ENCODE peak calls at places on chromosomes 12 and 14, in six cellular contexts. O is endodermal cell; G is Peyer's patch; X is CD4-positive, CD25-positive, alpha-beta regulatory T cell; Y is heart left ventricle; C is GM23248. M is an unnamed sample. For H3K4me1, the result is how much of the 10 kb centered on the place peaks cover.

GRCh38 chr12:51323966-51324895 is at the start of gene BIN2:
- DNase-seq in O (no peak), G (peak), X (peak), Y (peak), C (no peak), M (peak)

GRCh38 chr14:100748403-100748802 is 21.7 kb downstream of the DLK1 start:
- DNase-seq in O (peak), G (no peak), X (no peak), Y (no peak), C (no peak), M (no peak)

GRCh38 chr12:94174576-94174975 is 26.2 kb downstream of the PLXNC1 start:
- DNase-seq in O (no peak), G (peak), X (no peak), Y (peak), C (no peak), M (peak)

GRCh38 chr12:111034911-111035577 is 114.7 kb upstream of the MYL2 start:
- DNase-seq in O (peak), G (no peak), X (no peak), Y (no peak), C (peak), M (no peak)

GRCh38 chr12:51281202-51281924 is 11.1 kb upstream of the SMAGP start:
- DNase-seq in O (no peak), G (no peak), X (no peak), Y (no peak), C (peak), M (no peak)

GRCh38 chr14:39268393-39268792 is 34.7 kb downstream of the MIA2 start:
- DNase-seq in O (no peak), G (no peak), X (no peak), Y (no peak), C (peak), M (no peak)

GRCh38 chr14:79629891-79630560 is 581.3 kb downstream of the DIO2 start:
- DNase-seq in O (no peak), G (no peak), X (no peak), Y (no peak), C (no peak), M (no peak)

GRCh38 chr14:73786632-73786941 is 65.0 kb upstream of the PTGR2 start:
- DNase-seq in O (peak), G (no peak), X (no peak), Y (peak), C (peak), M (peak)

GRCh38 chr12:127396720-127397119 is 870.2 kb upstream of the TMEM132C start:
- DNase-seq in O (no peak), G (no peak), X (no peak), Y (no peak), C (no peak), M (no peak)

GRCh38 chr14:100859781-100860180 is 33.9 kb downstream of the MEG3 start:
- DNase-seq in O (no peak), G (no peak), X (no peak), Y (no peak), C (no peak), M (no peak)

GRCh38 chr12:69933115-69933552 is 108.1 kb downstream of the MYRFL start:
- DNase-seq in O (peak), G (no peak), X (no peak), Y (no peak), C (no peak), M (no peak)

GRCh38 chr12:53298154-53298553 is 1.3 kb upstream of the MYG1 start:
- DNase-seq in O (no peak), G (no peak), X (no peak), Y (no peak), C (peak), M (no peak)

GRCh38 chr12:29275834-29276233 is 105.1 kb downstream of the ERGIC2 start:
- DNase-seq in O (peak), G (no peak), X (no peak), Y (no peak), C (no peak), M (no peak)

GRCh38 chr12:118356809-118357326 is 15.8 kb downstream of the TAOK3 start:
- DNase-seq in O (no peak), G (no peak), X (no peak), Y (no peak), C (peak), M (no peak)

GRCh38 chr12:21940972-21941521 is at the start of gene ABCC9:
- DNase-seq in O (peak), G (no peak), X (no peak), Y (peak), C (peak), M (peak)

GRCh38 chr12:89384050-89384749 is 31.9 kb upstream of the DUSP6 start:
- DNase-seq in O (peak), G (no peak), X (no peak), Y (peak), C (peak), M (peak)

GRCh38 chr12:123532021-123532420 is 1.5 kb downstream of the RILPL1 start:
- DNase-seq in O (peak), G (peak), X (no peak), Y (peak), C (peak), M (no peak)

GRCh38 chr12:67772276-67773169 is 124.0 kb downstream of the DYRK2 start:
- DNase-seq in O (peak), G (no peak), X (no peak), Y (peak), C (peak), M (peak)

GRCh38 chr14:24296341-24297157 is 3.0 kb downstream of the DHRS1 start:
- DNase-seq in O (peak), G (peak), X (peak), Y (peak), C (peak), M (peak)

GRCh38 chr14:24298892-24299254 is 707 bp downstream of the DHRS1 start:
- DNase-seq in O (peak), G (peak), X (no peak), Y (no peak), C (peak), M (no peak)

GRCh38 chr14:24299255-24300191 is at the start of the genes DHRS1 and NOP9:
- DNase-seq in O (peak), G (peak), X (peak), Y (peak), C (peak), M (peak)

GRCh38 chr14:24300326-24300980 is 803 bp downstream of the NOP9 start:
- DNase-seq in O (no peak), G (no peak), X (no peak), Y (no peak), C (peak), M (no peak)

DNA sequence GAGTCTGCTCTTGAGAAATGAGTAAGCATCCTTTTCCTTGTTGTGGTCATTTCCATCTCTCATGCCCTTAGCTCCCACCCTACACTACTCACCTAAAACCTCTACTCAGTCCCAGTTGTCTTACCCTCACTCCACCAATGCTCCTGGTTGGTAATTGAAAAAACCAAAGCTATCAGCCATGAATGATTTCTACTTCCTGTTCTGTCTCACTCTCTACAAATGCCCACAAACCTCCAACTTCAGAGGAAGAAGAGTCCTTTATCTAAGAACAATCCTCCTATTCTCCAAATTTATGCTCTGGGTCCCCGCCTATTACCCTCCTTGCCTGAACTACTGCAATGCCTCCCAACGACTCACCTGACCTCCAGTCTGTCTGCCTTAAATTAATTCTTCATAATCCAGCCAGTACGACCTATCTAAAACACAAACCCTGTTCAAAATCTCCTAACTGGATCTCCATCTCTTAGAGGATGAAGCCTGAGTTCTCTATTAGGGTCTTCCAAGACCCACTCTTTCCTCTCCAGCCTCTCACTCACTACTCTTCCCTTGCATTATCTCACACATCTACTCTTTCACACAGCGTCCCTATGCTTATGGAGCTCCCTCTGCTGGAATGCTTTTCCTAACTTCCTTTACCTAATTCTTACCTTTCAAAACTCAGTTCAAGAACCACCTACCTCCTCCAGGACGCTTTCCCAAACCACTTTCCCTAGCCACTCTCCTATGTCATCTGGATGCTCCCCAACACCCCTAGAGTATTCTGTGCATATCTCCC is 2.2 kb downstream of the DHRS1 start:
- DNase-seq in O (no peak), G (no peak), X (no peak), Y (no peak), C (peak), M (no peak)
- H3K4me1 ChIP-seq in O (under half), G (under half), X (under half), Y (under half), C (under half), M (under half)

DNA sequence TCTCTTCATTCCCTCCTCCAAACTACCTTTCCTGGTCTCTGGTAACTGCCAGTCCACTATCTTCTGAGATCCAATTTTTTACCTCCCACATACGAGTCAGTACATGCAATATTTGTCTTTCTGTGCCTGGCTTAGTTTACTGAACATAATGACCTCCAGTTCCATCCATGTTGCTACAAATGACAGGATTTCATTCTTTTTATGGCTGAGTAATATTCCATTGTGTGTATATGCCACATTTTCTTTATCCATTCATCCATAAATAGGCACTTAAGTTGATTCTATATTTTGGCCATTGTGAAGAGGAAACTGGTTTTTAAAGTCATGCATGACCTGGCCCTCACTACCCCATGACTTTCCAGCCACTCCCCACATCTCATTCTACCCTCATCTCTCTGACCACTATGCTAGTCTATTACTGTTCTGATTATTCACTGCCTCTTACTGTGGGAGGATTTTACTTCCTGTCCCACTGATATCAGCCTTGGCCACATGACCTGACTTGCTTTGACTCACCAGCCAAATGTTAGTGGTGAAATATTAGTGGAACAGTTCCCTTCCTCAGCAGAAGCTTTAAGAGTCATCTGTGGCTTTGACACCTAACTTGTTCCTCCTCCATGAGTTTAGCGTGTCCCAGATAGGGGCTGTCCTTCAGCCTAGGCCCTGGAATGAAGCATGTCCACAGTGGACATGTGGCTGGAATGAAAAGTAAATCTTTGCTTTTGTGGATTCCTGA is 52.2 kb downstream of the GOLGA5 start:
- DNase-seq in O (no peak), G (no peak), X (no peak), Y (no peak), C (peak), M (no peak)
- H3K4me1 ChIP-seq in O (under half), G (under half), X (under half), Y (under half), C (under half), M (under half)

GRCh38 chr12:47828967-47829482 is 9.3 kb upstream of the HDAC7 start:
- DNase-seq in O (peak), G (peak), X (no peak), Y (peak), C (peak), M (peak)
- H3K4me1 ChIP-seq in O (under half), G (under half), X (half or more), Y (under half), C (half or more), M (half or more)

DNA sequence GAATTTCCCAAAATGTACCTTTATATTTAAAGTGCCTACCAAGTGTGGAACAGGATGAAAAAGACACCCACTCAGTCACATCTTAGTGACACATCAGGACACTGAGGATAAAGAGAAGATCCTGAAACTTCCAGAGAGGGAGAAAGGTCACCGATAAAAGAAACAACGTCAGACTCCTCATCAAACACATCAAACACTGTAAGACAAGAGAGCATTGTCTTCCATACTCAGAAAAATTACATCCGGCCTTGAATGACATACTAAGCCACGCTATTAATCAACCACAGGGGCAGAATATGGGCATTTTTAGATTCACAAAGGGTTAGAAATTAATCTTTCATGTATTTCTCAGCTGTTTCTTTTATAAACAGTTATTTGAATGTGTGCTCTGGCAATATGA is 490.3 kb downstream of the APAF1 start:
- DNase-seq in O (no peak), G (no peak), X (no peak), Y (no peak), C (no peak), M (no peak)
- H3K4me1 ChIP-seq in O (under half), G (under half), X (under half), Y (under half), C (under half), M (under half)

DNA sequence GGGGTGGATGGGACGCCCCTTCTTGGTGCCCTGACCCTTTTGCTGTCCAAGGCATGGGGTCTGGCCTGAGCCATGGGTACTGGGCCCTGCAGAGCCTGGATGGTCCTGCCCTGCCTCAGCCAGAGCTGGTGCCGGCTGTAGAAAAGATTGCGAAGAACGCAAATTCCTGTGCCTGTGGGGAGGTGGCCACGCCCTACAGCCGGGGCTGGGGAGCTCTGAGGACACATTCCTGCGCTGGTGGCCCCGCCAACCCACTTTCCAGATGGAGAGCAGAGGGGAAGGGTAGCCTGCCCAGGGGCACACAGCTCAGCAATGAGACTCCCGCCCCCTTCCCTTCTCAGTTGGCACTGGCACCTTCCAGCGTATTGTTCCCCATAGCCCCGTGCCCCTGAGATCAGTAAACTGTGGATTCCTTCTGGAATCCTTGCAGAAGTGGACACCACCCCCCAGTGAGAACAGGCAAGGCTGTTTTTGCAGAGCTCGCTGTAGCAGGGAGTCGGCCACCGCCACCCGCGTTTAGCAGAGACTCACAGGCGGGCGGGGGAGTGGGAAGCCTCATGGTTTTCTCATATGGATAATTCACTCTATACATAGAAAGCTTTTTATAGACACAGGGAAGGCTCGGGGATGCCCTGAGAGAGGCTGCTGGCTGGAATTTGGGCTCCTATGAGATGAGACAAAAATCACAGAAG is 8.6 kb downstream of the INF2 start:
- DNase-seq in O (peak), G (no peak), X (no peak), Y (no peak), C (no peak), M (no peak)
- H3K4me1 ChIP-seq in O (under half), G (under half), X (under half), Y (half or more), C (under half), M (half or more)

GRCh38 chr14:50797250-50798047 is 33.5 kb downstream of the NIN start:
- DNase-seq in O (no peak), G (no peak), X (no peak), Y (no peak), C (no peak), M (no peak)
- H3K4me1 ChIP-seq in O (under half), G (under half), X (under half), Y (under half), C (under half), M (under half)

GRCh38 chr12:131007031-131007793 is 53.5 kb downstream of the ADGRD1 start:
- DNase-seq in O (no peak), G (no peak), X (no peak), Y (peak), C (peak), M (peak)
- H3K4me1 ChIP-seq in O (under half), G (under half), X (under half), Y (under half), C (under half), M (under half)

DNA sequence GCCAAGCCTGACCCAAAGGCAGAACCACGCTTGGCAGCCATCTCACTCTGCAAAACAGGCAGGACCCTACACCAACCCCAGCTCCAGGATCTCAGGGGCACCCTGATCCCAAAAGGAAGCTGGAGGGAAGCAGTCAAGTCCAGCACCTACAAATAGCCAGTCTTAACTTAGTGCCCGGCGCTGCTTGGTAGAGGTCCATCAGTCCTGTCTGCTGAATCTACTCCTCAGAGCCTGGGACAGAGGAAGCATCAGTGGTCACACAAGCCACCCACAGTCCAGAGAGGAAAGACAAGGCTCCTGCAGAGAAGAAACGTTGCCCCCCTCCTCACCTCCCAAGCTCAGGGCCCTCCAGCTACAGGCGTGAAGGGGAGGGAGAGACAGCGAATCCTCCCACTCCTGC is 1.4 kb downstream of the PXN start:
- DNase-seq in O (no peak), G (no peak), X (no peak), Y (peak), C (peak), M (no peak)
- H3K4me1 ChIP-seq in O (under half), G (under half), X (half or more), Y (under half), C (under half), M (half or more)

DNA sequence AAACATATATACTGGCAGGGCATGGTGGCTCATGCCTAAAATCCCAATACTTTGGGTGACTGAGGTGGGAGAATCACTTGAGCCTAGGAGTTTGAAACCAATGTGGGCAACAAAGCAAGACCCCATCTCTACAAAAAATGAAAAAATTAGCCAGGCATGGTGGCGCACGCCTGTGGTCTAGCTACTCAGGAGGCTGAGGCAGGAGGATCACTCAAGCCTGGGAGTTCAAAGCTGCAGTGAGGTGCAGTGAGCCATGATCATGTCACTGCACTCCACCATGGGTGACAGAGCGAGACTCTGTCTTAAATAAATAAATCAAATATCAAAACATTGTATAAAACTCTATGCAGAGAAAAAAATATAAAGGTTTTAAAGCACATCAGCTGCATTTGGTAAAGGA is 5.2 kb downstream of the FMNL3 start:
- DNase-seq in O (no peak), G (no peak), X (no peak), Y (no peak), C (no peak), M (no peak)
- H3K4me1 ChIP-seq in O (under half), G (under half), X (half or more), Y (under half), C (half or more), M (half or more)